ENCODE peak calls at places on chromosomes 6 and 20, in five cellular contexts. F is PC-3, M is hepatocyte, O is GM23338, X is SK-N-SH. R is an unnamed sample. For H3K9me2, the result is how much of the 10 kb centered on the place peaks cover.

GRCh38 chr6:136696238-136696637 is 96.0 kb downstream of the MAP3K5 start:
- DNase-seq in F (no peak), X (no peak), O (no peak), M (peak), R (no peak)

GRCh38 chr6:73985891-73986290 is 289.9 kb downstream of the CD109 start:
- DNase-seq in O (peak), F (peak), X (no peak), M (no peak), R (peak)

GRCh38 chr6:72410769-72411168 is 211.1 kb upstream of the KCNQ5 start:
- DNase-seq in X (no peak), O (no peak), F (no peak), M (no peak), R (no peak)

GRCh38 chr6:33622456-33623431 is 1.6 kb downstream of the ITPR3 start:
- DNase-seq in X (no peak), M (peak), F (peak), O (no peak), R (no peak)

GRCh38 chr6:138087549-138087948 is 19.7 kb downstream of the PERP start:
- DNase-seq in X (no peak), M (no peak), F (peak), O (peak), R (no peak)

GRCh38 chr6:107491059-107491609 is 1.2 kb downstream of the SOBP start:
- DNase-seq in M (peak), F (no peak), O (peak), X (peak), R (peak)

GRCh38 chr6:17484201-17484606 is 90.8 kb downstream of the CAP2 start:
- DNase-seq in M (no peak), F (no peak), O (no peak), X (no peak), R (no peak)

GRCh38 chr20:34549291-34549928 is 9.1 kb upstream of the MAP1LC3A start:
- DNase-seq in X (no peak), F (peak), O (peak), M (peak), R (peak)

GRCh38 chr6:17281100-17281496 is at the start of gene RBM24:
- DNase-seq in M (peak), O (peak), X (peak), F (peak), R (no peak)

GRCh38 chr20:19709635-19710335 is 48.3 kb upstream of the RIN2 start:
- DNase-seq in M (no peak), O (no peak), X (no peak), F (no peak), R (no peak)
- H3K9me2 ChIP-seq in M (under half), O (under half), X (under half), F (under half), R (under half)

GRCh38 chr6:144730088-144730640 is 445.0 kb downstream of the UTRN start:
- DNase-seq in O (no peak), F (peak), M (no peak), X (no peak), R (no peak)
- H3K9me2 ChIP-seq in O (under half), F (under half), M (under half), X (under half), R (under half)

DNA sequence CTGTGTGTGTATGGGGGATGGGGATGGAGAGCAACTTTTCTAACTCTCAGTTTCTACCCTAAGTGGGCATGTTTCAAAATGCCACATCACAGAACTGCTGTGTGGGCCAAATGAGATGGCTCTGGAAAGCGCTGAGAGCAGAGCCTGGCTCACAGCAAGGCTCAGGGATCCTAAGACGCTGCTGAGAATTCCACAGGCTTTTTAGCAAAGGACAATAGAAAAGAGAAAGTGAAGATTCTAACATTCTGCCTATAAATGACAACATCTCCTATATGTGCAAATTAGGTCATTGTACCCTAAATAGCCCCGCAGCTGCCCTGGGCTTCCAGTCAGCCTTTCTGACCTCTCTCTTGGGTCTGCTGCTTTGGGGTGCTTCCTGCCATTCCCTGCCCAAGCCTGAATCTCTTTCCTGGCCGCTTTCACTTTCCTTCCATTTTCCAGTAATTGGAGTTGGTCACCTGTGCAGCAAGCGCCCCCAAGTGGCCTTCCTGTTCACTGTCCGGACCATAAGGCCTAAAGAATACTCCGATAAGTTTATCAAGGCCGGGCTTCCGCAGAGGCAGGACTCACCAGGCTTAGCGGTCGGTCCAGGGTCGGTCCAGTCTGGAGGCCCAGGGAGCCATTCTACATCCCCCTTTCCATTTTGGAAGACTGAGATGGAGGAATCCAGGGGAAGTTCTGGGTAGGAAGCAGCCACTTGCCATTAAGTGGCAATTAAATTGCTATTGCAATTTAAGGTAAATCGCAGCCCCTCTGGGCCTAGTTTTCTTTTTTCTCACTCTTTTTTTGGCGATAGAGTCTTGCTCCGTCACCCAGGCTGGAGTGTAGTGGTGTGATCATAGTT is 6.7 kb upstream of the DDR1 start:
- DNase-seq in O (peak), X (peak), M (peak), F (peak), R (peak)
- H3K9me2 ChIP-seq in O (under half), X (under half), M (under half), F (under half), R (under half)

GRCh38 chr6:48695872-48696271 is 584.9 kb upstream of the PTCHD4 start:
- DNase-seq in O (no peak), F (no peak), X (no peak), M (no peak), R (no peak)

GRCh38 chr6:48689498-48689897 is 578.5 kb upstream of the PTCHD4 start:
- DNase-seq in X (no peak), M (no peak), O (no peak), F (peak), R (no peak)

GRCh38 chr6:48691420-48691819 is 580.4 kb upstream of the PTCHD4 start:
- DNase-seq in O (no peak), F (no peak), M (no peak), X (no peak), R (peak)
- H3K9me2 ChIP-seq in O (under half), F (under half), M (under half), X (under half), R (under half)

GRCh38 chr20:51036827-51037229 is 13.9 kb upstream of the KCNG1 start:
- DNase-seq in X (no peak), O (no peak), M (no peak), F (peak), R (no peak)

GRCh38 chr20:51034988-51035656 is 12.2 kb upstream of the KCNG1 start:
- DNase-seq in F (no peak), O (no peak), M (no peak), X (no peak), R (no peak)

GRCh38 chr20:51034461-51034860 is 11.6 kb upstream of the KCNG1 start:
- DNase-seq in F (no peak), M (no peak), O (no peak), X (no peak), R (no peak)

GRCh38 chr20:51036226-51036625 is 13.3 kb upstream of the KCNG1 start:
- DNase-seq in X (no peak), F (no peak), O (no peak), M (no peak), R (no peak)

DNA sequence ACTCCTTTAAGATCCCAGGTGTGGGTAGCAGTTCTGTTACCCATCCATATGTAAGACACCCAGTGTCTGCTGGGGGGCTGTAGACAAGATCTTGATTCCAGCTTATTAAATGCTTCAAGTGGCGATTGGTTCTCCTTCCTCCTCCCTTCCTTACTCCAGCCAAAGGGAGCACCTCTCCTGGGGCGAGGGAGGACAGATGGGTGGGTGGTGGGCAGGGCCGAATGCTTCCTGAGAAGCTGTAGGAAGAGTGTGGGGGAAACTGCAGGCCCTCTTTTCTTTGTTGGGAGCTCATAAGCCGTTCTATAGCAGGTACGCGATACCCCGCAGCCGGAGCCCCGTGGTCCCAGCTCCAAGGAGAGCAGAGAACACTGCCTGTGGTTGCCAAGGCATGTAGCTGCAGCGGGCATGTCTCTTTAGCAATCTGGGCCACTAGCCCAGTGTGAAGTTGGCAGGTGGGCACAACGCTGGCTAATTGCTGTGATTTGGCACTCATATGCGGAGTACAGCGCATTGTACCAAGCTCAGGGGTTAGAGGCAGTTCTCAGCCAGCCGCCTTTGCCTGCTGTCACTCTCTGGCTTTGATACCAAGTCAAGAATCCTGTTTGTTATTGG is 14.7 kb upstream of the KCNG1 start:
- DNase-seq in M (no peak), O (no peak), F (no peak), X (no peak), R (no peak)
- H3K9me2 ChIP-seq in M (under half), O (under half), F (under half), X (under half), R (under half)

GRCh38 chr6:43856005-43856765 is 86.2 kb downstream of the VEGFA start:
- DNase-seq in O (peak), X (peak), F (peak), M (peak), R (no peak)
- H3K9me2 ChIP-seq in O (under half), X (under half), F (under half), M (under half), R (under half)

DNA sequence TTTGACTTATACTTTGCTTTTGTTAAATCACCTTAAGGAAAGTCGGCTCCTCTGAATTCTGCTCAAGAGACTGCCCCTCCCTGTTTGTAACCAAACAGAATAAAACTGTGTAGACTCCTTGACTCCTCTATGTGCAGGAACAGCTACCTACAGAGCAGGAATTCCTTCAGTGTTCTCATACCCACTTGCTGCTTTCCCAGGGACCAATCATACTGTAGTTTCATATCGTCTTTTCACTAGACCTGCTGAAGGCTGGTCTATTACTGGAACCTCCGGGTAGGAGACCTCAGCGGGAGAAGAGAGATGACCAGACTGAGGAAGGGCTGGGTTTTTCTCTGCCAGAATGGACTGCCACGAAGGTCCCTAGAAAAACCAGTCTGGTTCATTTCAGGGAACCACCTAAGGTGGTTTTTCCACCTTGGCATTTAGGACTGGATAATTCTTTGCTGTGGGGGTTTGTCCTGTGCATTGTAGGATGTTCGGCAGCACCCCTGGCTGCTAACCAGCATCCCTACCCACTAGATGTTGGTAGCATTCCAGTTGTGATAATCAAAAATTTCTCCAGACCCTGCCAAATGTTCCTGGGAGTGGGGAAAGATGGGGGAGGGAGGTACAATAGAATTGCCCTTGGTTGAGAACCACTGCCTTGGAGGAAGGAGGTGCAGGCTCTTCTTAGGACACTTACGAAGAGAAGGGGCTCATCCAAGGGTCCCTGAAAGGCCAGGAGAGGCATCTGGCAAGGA is 80.5 kb downstream of the DNAAF9 start:
- DNase-seq in O (no peak), F (no peak), X (no peak), M (no peak), R (no peak)
- H3K9me2 ChIP-seq in O (under half), F (under half), X (under half), M (under half), R (under half)

DNA sequence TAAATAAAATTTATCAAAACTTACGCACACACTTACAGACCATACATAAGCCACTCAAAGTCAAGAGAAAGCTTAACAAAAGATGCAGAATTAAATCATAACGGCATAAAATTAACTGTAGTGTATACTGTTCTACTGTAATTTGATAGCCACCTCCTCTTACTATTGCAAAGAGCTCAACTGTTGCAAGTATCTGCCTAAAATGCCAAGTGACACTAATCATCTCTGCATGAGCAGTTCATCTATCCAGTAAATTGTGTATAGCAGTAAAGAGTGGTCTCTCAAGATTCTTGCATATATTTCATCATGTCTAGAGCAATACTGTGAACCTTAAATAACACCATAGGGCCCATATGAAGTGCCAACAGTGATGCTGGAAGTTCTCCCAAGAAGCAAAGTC is 12.3 kb downstream of the OR2H2 start:
- DNase-seq in F (no peak), X (no peak), M (no peak), O (no peak), R (no peak)
- H3K9me2 ChIP-seq in F (under half), X (under half), M (under half), O (under half), R (under half)

DNA sequence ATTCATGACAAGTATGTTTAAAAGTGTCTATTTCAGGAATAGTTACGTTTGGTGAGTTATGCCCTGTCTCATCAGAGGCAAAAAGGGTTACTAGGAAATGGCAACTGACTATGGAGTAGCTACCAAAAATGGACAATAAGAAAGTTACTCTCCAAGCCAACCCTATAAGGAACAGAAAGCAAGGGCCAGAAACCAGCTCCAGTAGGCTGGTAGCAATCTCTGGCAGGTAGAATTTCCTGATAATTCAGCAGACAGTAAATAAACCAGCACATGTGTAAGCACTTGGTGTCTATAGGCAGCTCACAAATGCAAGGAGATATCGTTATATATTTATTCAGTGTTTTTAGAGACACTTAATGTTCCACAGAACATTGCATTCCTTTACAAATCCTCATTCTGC is 20.3 kb downstream of the SOX4 start:
- DNase-seq in X (no peak), F (no peak), O (no peak), M (no peak), R (no peak)
- H3K9me2 ChIP-seq in X (under half), F (under half), O (under half), M (under half), R (under half)